ENCODE peak calls at places on chromosomes 12 and 14, in five cellular contexts. A is kidney epithelial cell, N is NB4, J is bronchial epithelial cell, D is fibroblast of mammary gland. O is an unnamed sample.

GRCh38 chr12:13179159-13180074 is 17.1 kb upstream of the EMP1 start:
- DNase-seq in D (peak), J (peak), N (peak), A (no peak), O (peak)

GRCh38 chr12:102696045-102696444 is 215.7 kb upstream of the IGF1 start:
- DNase-seq in J (no peak), D (no peak), N (no peak), A (no peak), O (no peak)

GRCh38 chr12:105706321-105706972 is 376.0 kb downstream of the C12orf75 start:
- DNase-seq in A (peak), J (peak), N (no peak), D (peak), O (peak)

GRCh38 chr12:105467710-105468366 is 137.3 kb downstream of the C12orf75 start:
- DNase-seq in N (no peak), A (no peak), D (no peak), J (no peak), O (no peak)

GRCh38 chr14:58823309-58823708 is 185.5 kb downstream of the DACT1 start:
- DNase-seq in A (no peak), J (no peak), D (no peak), N (no peak), O (no peak)

GRCh38 chr14:22482085-22482694 is 106.8 kb downstream of the DAD1 start:
- DNase-seq in N (peak), J (no peak), D (no peak), A (no peak), O (peak)

GRCh38 chr12:91189526-91189925 is 6.9 kb upstream of the DCN start:
- DNase-seq in J (peak), D (peak), N (no peak), A (peak), O (no peak)

GRCh38 chr12:62581288-62582064 is 114.8 kb downstream of the MON2 start:
- DNase-seq in J (peak), N (peak), D (peak), A (peak), O (no peak)

GRCh38 chr12:96719671-96720362 is 187.2 kb upstream of the NEDD1 start:
- DNase-seq in N (peak), J (peak), A (no peak), D (peak), O (peak)

GRCh38 chr14:73168274-73168673 is 32.0 kb downstream of the PSEN1 start:
- DNase-seq in D (no peak), A (no peak), N (no peak), J (no peak), O (no peak)

GRCh38 chr12:131120831-131121271 is 167.1 kb downstream of the ADGRD1 start:
- DNase-seq in J (no peak), A (no peak), N (no peak), D (no peak), O (no peak)

GRCh38 chr14:96039633-96040311 is 610 bp downstream of the C14orf132 start:
- DNase-seq in D (peak), A (no peak), J (no peak), N (no peak), O (no peak)

GRCh38 chr12:100666588-100666987 is 93.1 kb downstream of the GAS2L3 start:
- DNase-seq in N (no peak), D (no peak), J (no peak), A (no peak), O (no peak)

GRCh38 chr14:42229294-42229693 is 622.6 kb downstream of the LRFN5 start:
- DNase-seq in A (no peak), J (no peak), N (no peak), D (no peak), O (no peak)

GRCh38 chr14:30005114-30005698 is 77.6 kb upstream of the PRKD1 start:
- DNase-seq in A (peak), N (peak), J (peak), D (peak), O (peak)

GRCh38 chr14:31010935-31011334 is 14.5 kb upstream of the AP4S1 start:
- DNase-seq in A (no peak), N (no peak), D (no peak), J (no peak), O (no peak)

GRCh38 chr14:29262979-29263378 is 496.4 kb downstream of the FOXG1 start:
- DNase-seq in A (no peak), J (peak), D (no peak), N (no peak), O (no peak)

GRCh38 chr12:64946132-64946829 is 121.8 kb downstream of the TBC1D30 start:
- DNase-seq in D (peak), A (no peak), N (no peak), J (no peak), O (peak)

GRCh38 chr12:67721216-67721615 is 72.7 kb downstream of the DYRK2 start:
- DNase-seq in J (no peak), N (no peak), D (no peak), A (no peak), O (no peak)

GRCh38 chr12:76226956-76227355 is 121.3 kb downstream of the BBS10 start:
- DNase-seq in A (no peak), J (peak), N (no peak), D (no peak), O (peak)

GRCh38 chr14:69648480-69649414 is 37.4 kb downstream of the SUSD6 start:
- DNase-seq in N (no peak), D (peak), J (peak), A (no peak), O (no peak)

GRCh38 chr14:61472025-61472672 is 150.8 kb downstream of the PRKCH start:
- DNase-seq in J (peak), N (peak), A (peak), D (peak), O (peak)

GRCh38 chr14:61470954-61471279 is 149.5 kb downstream of the PRKCH start:
- DNase-seq in A (no peak), J (no peak), N (no peak), D (no peak), O (no peak)

GRCh38 chr14:61469771-61470170 is 148.4 kb downstream of the PRKCH start:
- DNase-seq in N (no peak), J (no peak), D (no peak), A (no peak), O (peak)

GRCh38 chr14:61471297-61471980 is 150.1 kb downstream of the PRKCH start:
- DNase-seq in A (no peak), N (no peak), D (peak), J (no peak), O (no peak)

GRCh38 chr14:61470261-61470953 is 149.0 kb downstream of the PRKCH start:
- DNase-seq in D (peak), J (peak), A (peak), N (peak), O (peak)
- H3K4me3 ChIP-seq in D (no peak), J (no peak), A (no peak), N (no peak), O (peak)

DNA sequence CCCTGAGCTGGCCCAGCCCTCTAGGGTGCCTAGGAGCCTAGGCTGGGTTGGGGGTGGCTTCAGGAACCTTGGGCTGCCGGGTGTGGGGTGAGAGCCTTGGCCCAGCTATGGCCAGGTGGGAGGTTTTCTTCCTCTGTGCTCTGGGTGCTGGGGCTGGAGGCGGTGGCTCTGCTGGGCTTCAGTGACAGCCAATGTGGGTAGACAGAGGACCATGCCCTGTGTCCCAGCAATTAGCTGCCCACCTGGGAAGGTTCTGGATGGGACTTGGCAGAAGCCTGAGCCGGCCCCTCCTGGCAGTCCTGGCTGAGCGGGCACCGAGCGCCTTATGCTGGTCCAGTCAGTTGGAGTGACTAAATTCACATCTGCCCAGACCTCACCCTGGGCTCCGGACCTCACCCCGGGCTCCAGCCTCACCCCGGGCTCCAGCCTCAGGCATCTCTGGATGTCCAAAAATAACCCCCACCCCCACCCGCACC is 46.8 kb downstream of the CYP46A1 start:
- DNase-seq in A (no peak), J (no peak), D (no peak), N (no peak), O (no peak)
- H3K4me3 ChIP-seq in A (no peak), J (no peak), D (no peak), N (no peak), O (no peak)

DNA sequence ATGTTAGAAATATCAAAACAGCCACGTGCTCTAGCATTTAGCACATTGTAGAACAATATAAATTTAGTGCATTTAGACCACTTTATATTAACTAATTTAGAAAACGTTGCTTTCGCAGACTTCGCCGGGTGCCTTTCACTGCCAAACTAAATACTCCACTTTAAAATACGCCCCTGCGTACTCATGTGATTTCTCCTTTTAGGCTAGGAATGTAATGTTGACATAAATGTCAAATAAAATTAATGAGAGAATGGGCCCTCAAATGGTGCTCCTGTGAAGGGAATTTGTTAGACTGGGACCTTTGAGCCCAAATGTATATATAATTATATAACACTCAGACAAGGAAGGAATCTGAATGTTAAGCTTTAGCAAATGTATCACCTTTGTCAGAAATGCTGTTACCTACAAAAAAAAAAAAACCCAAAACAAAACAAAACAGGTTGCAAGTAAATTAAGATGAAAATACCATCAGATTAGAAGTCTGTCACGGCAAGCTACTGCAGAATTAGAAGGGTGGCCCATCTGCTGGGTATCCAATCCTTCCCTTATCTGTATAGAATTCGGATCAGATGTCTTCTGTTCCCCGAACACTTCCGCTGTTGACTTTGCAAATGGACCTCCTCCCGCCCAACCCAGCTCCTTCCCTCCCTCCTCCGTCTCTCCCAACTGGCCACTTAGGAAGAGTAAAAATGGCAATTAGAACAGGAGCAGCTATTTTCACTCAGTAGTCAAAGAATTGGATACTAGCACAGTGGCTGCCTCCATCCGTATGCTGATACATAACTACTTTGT is 159.3 kb upstream of the FOXN3 start:
- DNase-seq in J (peak), A (no peak), N (no peak), D (no peak), O (no peak)
- H3K4me3 ChIP-seq in J (no peak), A (no peak), N (no peak), D (no peak), O (no peak)

DNA sequence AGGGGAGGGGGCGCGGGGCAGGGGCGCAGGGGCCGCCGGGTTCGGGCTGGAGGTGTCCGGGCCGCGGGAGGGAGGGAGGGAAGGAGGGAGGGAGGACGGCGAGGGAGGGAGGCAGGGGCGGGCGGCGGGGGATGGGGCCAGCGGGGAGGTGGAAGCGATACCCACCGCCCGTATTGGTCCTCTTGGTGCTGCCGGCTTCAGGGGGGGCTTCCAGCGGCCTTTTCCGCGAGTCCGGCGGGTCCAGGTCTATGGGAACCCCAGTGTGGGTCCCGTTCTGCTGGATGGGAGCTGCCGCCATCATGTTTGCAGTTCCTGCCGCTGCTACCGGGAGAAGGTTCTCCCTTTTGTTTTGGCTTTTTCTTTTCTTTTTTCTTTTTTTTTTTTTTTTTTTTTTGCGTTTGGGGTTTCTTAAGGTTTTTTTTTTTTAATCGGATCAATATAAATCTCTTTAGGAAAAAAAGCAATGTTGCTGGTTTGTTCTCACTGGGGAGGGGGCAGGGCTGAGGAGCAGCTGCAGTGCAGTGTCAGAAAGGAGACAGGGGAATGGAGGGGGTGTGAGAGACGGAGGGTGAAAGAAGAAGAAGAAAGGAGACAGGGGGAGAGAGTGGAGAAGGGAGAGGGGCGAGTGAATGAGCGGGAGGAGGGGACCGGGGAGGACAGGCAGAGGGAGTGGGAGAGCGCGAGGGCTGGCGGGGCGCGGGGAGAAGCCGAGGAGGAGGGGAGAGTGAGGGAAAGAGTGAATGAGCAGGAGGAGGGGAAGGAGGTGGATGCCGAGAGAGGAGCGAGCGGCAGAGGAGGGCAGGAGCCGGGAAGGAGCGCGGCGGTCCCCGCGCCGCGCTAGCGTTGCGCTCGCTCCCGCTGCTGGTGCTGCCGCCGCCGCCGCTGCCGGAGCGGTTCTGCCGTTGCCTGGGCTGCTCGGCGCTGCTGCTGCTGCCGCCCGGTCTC is at the start of gene NOVA1:
- DNase-seq in A (no peak), J (no peak), D (peak), N (no peak), O (peak)
- H3K4me3 ChIP-seq in A (peak), J (peak), D (peak), N (no peak), O (peak)

DNA sequence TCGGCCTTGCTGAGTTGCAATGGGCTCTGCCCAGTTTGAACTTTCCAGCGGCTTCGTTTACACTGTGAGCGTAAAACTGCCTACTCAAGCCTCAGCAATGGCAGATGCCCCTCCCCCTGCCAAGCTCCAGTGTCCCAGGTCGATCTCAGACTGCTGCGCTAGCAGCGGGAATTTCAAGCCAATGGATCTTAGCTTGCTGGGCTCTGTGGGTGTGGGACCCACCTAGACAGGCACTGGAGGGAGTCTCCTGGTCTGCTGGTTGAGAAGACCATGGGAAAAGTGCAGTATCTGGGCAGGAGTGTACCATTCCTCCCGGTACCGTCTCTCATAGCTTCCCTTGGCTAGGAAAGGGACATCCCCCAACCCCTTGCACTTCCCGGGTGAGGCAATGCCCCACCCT is 88.2 kb downstream of the KLHL28 start:
- DNase-seq in J (no peak), N (no peak), A (no peak), D (no peak), O (no peak)
- H3K4me3 ChIP-seq in J (no peak), N (no peak), A (no peak), D (no peak), O (no peak)

GRCh38 chr14:20487402-20487742 is 18.0 kb upstream of the RNASE10 start:
- DNase-seq in A (no peak), N (no peak), J (no peak), D (no peak), O (no peak)
- H3K4me3 ChIP-seq in A (no peak), N (peak), J (no peak), D (no peak), O (no peak)

DNA sequence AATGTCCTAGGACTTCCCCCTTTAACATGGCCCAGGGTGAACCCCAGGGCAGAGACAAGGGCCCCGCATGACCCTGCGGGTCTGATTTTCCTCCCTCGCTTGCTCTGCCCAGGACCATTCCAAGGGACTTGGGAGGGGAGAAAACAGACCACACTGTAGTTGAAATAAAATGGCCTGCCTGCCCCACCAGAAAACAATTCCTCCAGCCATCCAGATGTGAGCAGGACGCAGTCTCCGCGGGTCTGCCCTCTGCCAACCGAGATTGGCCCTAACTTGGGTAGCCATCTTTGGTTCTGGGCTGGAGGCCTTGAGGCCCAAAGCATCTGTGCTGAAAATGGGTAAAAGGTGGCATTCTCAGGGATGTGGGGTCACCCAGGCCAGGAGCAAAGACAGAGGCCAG is 75.5 kb downstream of the RFLNA start:
- DNase-seq in A (no peak), D (no peak), N (no peak), J (no peak), O (no peak)
- H3K4me3 ChIP-seq in A (no peak), D (no peak), N (no peak), J (no peak), O (no peak)